ENCODE peak calls at places on chromosomes 6 and 20, in nine cellular contexts. S is lower lobe of right lung; J is upper lobe of right lung; D is cardiac fibroblast; N is CD8-positive, alpha-beta T cell; I is astrocyte of the spinal cord; H is breast epithelium; Q is fibroblast of pulmonary artery; Z is PC-3. M is an unnamed sample.

GRCh38 chr6:88492824-88493223 is 326.7 kb upstream of the CNR1 start:
- DNase-seq in D (peak; percentile 50), H (no peak), Q (peak; percentile 63), I (peak; percentile 61), Z (peak; percentile 31), N (no peak), S (no peak), J (no peak), M (peak; percentile 15)

GRCh38 chr6:28333047-28333446 is 2.9 kb downstream of the ZSCAN31 start:
- DNase-seq in J (no peak), Q (no peak), H (no peak), D (no peak), Z (no peak), I (no peak), S (no peak), N (no peak), M (no peak)

GRCh38 chr20:58243653-58244410 is 15.4 kb upstream of the ANKRD60 start:
- DNase-seq in Z (no peak), N (no peak), D (no peak), H (no peak), S (no peak), Q (peak; percentile 1), J (no peak), I (no peak), M (no peak)

GRCh38 chr6:33416386-33417126 is 1.4 kb downstream of the CUTA start:
- DNase-seq in S (no peak), N (no peak), D (no peak), Z (no peak), I (no peak), H (no peak), J (no peak), Q (no peak), M (no peak)

GRCh38 chr6:69421986-69422385 is 374.8 kb downstream of the LMBRD1 start:
- DNase-seq in Z (no peak), S (no peak), I (no peak), Q (no peak), N (no peak), H (no peak), D (no peak), J (no peak), M (no peak)

GRCh38 chr20:1061484-1062221 is 56.7 kb upstream of the PSMF1 start:
- DNase-seq in S (no peak), D (no peak), Z (no peak), J (no peak), N (no peak), H (no peak), I (no peak), Q (no peak), M (no peak)

GRCh38 chr6:33147807-33148666 is 44.2 kb downstream of the COL11A2 start:
- DNase-seq in H (no peak), D (peak; percentile 81), S (no peak), Q (peak; percentile 80), J (no peak), I (peak; percentile 51), N (no peak), Z (peak; percentile 63), M (no peak)

GRCh38 chr20:9532069-9532809 is 17.8 kb downstream of the LAMP5 start:
- DNase-seq in J (no peak), N (no peak), H (no peak), S (no peak), I (no peak), Q (no peak), D (no peak), Z (peak; percentile 22), M (no peak)

GRCh38 chr6:38713812-38714211 is 1.3 kb upstream of the DNAH8 start:
- DNase-seq in Z (peak; percentile 80), H (no peak), N (peak; percentile 60), Q (no peak), S (no peak), I (no peak), D (no peak), J (no peak), M (no peak)

GRCh38 chr6:158924499-158925455 is 75.2 kb downstream of the RSPH3 start:
- DNase-seq in N (no peak), D (no peak), S (no peak), H (no peak), Z (no peak), Q (no peak), I (no peak), J (no peak), M (no peak)

GRCh38 chr6:1526689-1527088 is 83.0 kb upstream of the FOXC1 start:
- DNase-seq in Q (peak; percentile 3), H (no peak), I (no peak), D (peak; percentile 25), Z (no peak), S (no peak), J (no peak), N (no peak), M (peak; percentile 41)

GRCh38 chr6:1525364-1526038 is 84.2 kb upstream of the FOXC1 start:
- DNase-seq in J (no peak), Q (no peak), H (no peak), Z (no peak), I (no peak), N (no peak), S (no peak), D (no peak), M (peak; percentile 74)

GRCh38 chr6:1524040-1524480 is 85.7 kb upstream of the FOXC1 start:
- DNase-seq in N (peak; percentile 60), D (peak; percentile 65), H (peak; percentile 56), Z (no peak), I (peak; percentile 49), S (peak; percentile 79), Q (peak; percentile 62), J (peak; percentile 90), M (no peak)

GRCh38 chr6:1522779-1523178 is 86.9 kb upstream of the FOXC1 start:
- DNase-seq in D (no peak), Q (no peak), I (no peak), H (no peak), Z (no peak), J (no peak), S (no peak), N (no peak), M (no peak)

GRCh38 chr6:1527098-1527497 is 82.6 kb upstream of the FOXC1 start:
- DNase-seq in Z (no peak), J (no peak), D (peak; percentile 73), N (no peak), S (no peak), Q (peak; percentile 49), H (peak; percentile 80), I (peak; percentile 64), M (peak; percentile 60)
- H3K4me3 ChIP-seq in Z (no peak overlapping the region), J (no peak overlapping the region), D (no peak overlapping the region), N (no peak overlapping the region), S (no peak overlapping the region), Q (no peak overlapping the region), H (peak overlapping the region; percentile 44), I (no peak overlapping the region), M (no peak overlapping the region)

GRCh38 chr20:17570347-17571152 is 675 bp downstream of the DSTN start:
- DNase-seq in Z (peak; percentile 49), S (peak; percentile 62), N (peak; percentile 27), D (peak; percentile 53), Q (peak; percentile 60), J (peak; percentile 83), I (peak; percentile 48), H (peak; percentile 46), M (peak; percentile 62)
- TF ChIP-seq CTCF in Z (peak; percentile 32), S (no peak), N (no peak), D (no peak), Q (no peak), J (no peak), I (peak; percentile 8), H (no peak), M (no peak)

DNA sequence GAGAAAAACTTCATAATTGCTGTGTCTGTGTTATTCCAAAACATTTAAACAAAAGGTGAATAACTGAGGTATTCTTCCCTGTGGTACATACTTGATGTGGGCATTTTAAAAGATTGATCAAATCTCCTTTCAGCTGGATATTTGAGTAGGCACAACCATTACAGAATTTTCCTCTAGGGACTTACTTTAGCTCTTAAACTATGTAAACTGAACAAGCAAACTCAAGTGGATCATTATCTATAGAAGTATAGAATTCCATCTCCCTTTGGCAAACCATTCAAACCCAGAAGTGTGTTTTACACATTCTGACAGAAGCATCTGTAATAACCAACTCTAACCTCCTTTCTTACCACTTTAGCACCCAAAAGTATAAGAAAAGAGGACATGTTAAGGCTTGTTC is 241.4 kb downstream of the ESR1 start:
- DNase-seq in D (no peak), H (no peak), Z (no peak), I (no peak), N (no peak), S (no peak), J (no peak), Q (no peak), M (no peak)
- H3K4me3 ChIP-seq in D (no peak overlapping the region), H (no peak overlapping the region), Z (no peak overlapping the region), I (no peak overlapping the region), N (no peak overlapping the region), S (no peak overlapping the region), J (no peak overlapping the region), Q (no peak overlapping the region), M (no peak overlapping the region)

DNA sequence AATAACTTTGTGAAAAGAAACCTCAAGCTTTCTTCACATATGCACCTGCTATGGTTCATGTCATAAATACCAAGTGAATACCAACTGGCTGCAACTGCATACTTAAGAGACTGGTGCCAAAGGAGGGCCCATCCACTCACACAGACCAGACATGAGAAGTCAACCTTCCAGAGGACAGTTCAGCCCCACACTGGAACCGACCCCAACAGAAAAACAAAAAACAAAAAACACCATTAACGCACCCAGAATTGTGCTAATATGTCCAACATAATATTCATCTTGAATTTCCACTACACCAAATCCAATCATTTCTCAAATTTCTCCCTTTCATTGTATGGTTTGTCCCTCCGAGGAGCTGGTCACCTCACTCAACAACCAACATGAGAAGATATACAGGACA is 42.8 kb downstream of the CHD6 start:
- DNase-seq in Q (no peak), H (no peak), N (no peak), Z (no peak), D (no peak), S (no peak), J (no peak), I (no peak), M (no peak)
- TF ChIP-seq CTCF in Q (no peak), H (no peak), N (no peak), Z (no peak), D (no peak), S (no peak), J (no peak), I (no peak), M (no peak)

GRCh38 chr6:22929228-22929627 is 359.9 kb downstream of the HDGFL1 start:
- DNase-seq in J (no peak), D (peak; percentile 48), S (no peak), Q (peak; percentile 38), N (no peak), I (no peak), H (no peak), Z (no peak), M (peak; percentile 51)
- H3K4me3 ChIP-seq in J (no peak overlapping the region), D (no peak overlapping the region), S (no peak overlapping the region), Q (no peak overlapping the region), N (no peak overlapping the region), I (no peak overlapping the region), H (no peak overlapping the region), Z (no peak overlapping the region), M (no peak overlapping the region)

GRCh38 chr6:157339432-157339831 is 16.1 kb upstream of the TMEM242 start:
- DNase-seq in Q (no peak), D (no peak), Z (no peak), J (no peak), I (no peak), N (no peak), H (no peak), S (no peak), M (no peak)
- TF ChIP-seq CTCF in Q (peak; percentile 7), D (no peak), Z (peak; percentile 47), J (no peak), I (peak; percentile 6), N (no peak), H (no peak), S (no peak), M (no peak)